ENCODE peak calls at places on chromosomes 1 and 21, in five cellular contexts. Z is stimulated activated CD4-positive, alpha-beta T cell treated with anti-CD3 and anti-CD28 coated beads, Interleukin-4, amount 100 ng/mL, for 1 hour; E is CD4-positive, alpha-beta memory T cell; U is PC-9; J is GM23338. G is an unnamed sample.

GRCh38 chr1:247297263-247298123 is 34.2 kb downstream of the ZNF496 start:
- DNase-seq in J (no peak), E (no peak), Z (no peak), U (no peak), G (no peak)

GRCh38 chr1:185864889-185865288 is 130.7 kb downstream of the HMCN1 start:
- DNase-seq in J (no peak), Z (no peak), E (no peak), U (no peak), G (no peak)

GRCh38 chr1:62230724-62231123 is 36.1 kb downstream of the L1TD1 start:
- DNase-seq in E (no peak), Z (no peak), J (no peak), U (peak), G (no peak)

GRCh38 chr1:235052067-235053008 is 76.3 kb downstream of the TOMM20 start:
- DNase-seq in U (no peak), Z (no peak), J (no peak), E (no peak), G (no peak)

GRCh38 chr1:3742439-3743298 is 9.6 kb upstream of the CCDC27 start:
- DNase-seq in Z (no peak), U (no peak), J (no peak), E (no peak), G (no peak)

GRCh38 chr1:200174525-200174924 is 147.0 kb downstream of the NR5A2 start:
- DNase-seq in U (no peak), J (no peak), E (no peak), Z (no peak), G (no peak)

GRCh38 chr1:76928511-76928910 is 61.2 kb downstream of the ST6GALNAC5 start:
- DNase-seq in E (no peak), J (no peak), U (no peak), Z (no peak), G (no peak)

GRCh38 chr21:43864313-43864805 is 664 bp upstream of the AGPAT3 start:
- DNase-seq in Z (peak), E (peak), J (peak), U (peak), G (no peak)

GRCh38 chr1:228276361-228276831 is 68.6 kb downstream of the OBSCN start:
- DNase-seq in J (no peak), Z (no peak), U (no peak), E (no peak), G (no peak)

GRCh38 chr1:66947267-66947666 is 22.5 kb downstream of the MIER1 start:
- DNase-seq in Z (no peak), J (no peak), U (no peak), E (no peak), G (no peak)

GRCh38 chr21:37294674-37295073 is 27.5 kb upstream of the VPS26C start:
- DNase-seq in J (no peak), E (no peak), Z (no peak), U (no peak), G (no peak)

GRCh38 chr1:18681423-18681835 is 50.8 kb downstream of the PAX7 start:
- DNase-seq in J (peak), E (peak), Z (no peak), U (peak), G (no peak)

GRCh38 chr1:235513495-235514366 is 9.5 kb upstream of the B3GALNT2 start:
- DNase-seq in J (peak), U (peak), E (peak), Z (no peak), G (no peak)

GRCh38 chr1:118947003-118947765 is 41.0 kb downstream of the TBX15 start:
- DNase-seq in U (no peak), Z (no peak), J (no peak), E (no peak), G (no peak)

GRCh38 chr1:15476927-15477326 is 1.0 kb downstream of the CELA2B start:
- DNase-seq in U (no peak), J (peak), E (no peak), Z (no peak), G (no peak)

GRCh38 chr21:39048064-39048463 is 135.2 kb downstream of the PSMG1 start:
- DNase-seq in U (peak), J (peak), Z (no peak), E (no peak), G (no peak)

GRCh38 chr1:150999051-150999674 is 7.5 kb downstream of the MINDY1 start:
- DNase-seq in E (no peak), Z (no peak), U (no peak), J (no peak), G (no peak)

GRCh38 chr1:41900611-41901444 is 17.9 kb downstream of the HIVEP3 start:
- DNase-seq in U (peak), J (no peak), Z (no peak), E (no peak), G (no peak)

GRCh38 chr1:202216691-202217090 is 23.1 kb downstream of the LGR6 start:
- DNase-seq in U (no peak), E (no peak), Z (no peak), J (no peak), G (no peak)

GRCh38 chr1:235775461-235775860 is 91.2 kb downstream of the LYST start:
- DNase-seq in Z (no peak), J (peak), E (no peak), U (no peak), G (no peak)

GRCh38 chr1:25073640-25074270 is 143.7 kb upstream of the RUNX3 start:
- DNase-seq in E (no peak), J (no peak), Z (no peak), U (no peak), G (no peak)